ENCODE peak calls at places on chromosomes 12 and 14, in five cellular contexts. Q, B, K, O and G are unnamed samples.

GRCh38 chr12:45348311-45348710 is 132.4 kb downstream of the ANO6 start:
- DNase-seq in Q (no peak), B (no peak), K (no peak), O (no peak), G (no peak)

GRCh38 chr14:23113346-23114119 is 5.5 kb downstream of the CEBPE start:
- DNase-seq in Q (no peak), B (no peak), K (no peak), O (peak), G (no peak)

GRCh38 chr14:33126433-33126832 is 187.8 kb downstream of the NPAS3 start:
- DNase-seq in Q (no peak), B (no peak), K (no peak), O (no peak), G (no peak)

GRCh38 chr14:80266930-80267329 is 55.6 kb upstream of the DIO2 start:
- DNase-seq in Q (no peak), B (no peak), K (no peak), O (no peak), G (no peak)

GRCh38 chr12:48736456-48736855 is 19.9 kb upstream of the CCNT1 start:
- DNase-seq in Q (no peak), B (no peak), K (no peak), O (no peak), G (no peak)

GRCh38 chr12:47080725-47081502 is 1.2 kb upstream of the AMIGO2 start:
- DNase-seq in Q (peak), B (peak), K (peak), O (peak), G (peak)

GRCh38 chr14:95770777-95771176 is 56.9 kb upstream of the TCL1A start:
- DNase-seq in Q (no peak), B (no peak), K (no peak), O (no peak), G (no peak)

GRCh38 chr12:132365226-132365625 is 35.8 kb upstream of the GALNT9 start:
- DNase-seq in Q (no peak), B (no peak), K (peak), O (peak), G (no peak)

GRCh38 chr14:104895207-104895785 is 29.4 kb upstream of the PLD4 start:
- DNase-seq in Q (no peak), B (no peak), K (no peak), O (no peak), G (no peak)

GRCh38 chr12:57368349-57369095 is 62.3 kb downstream of the R3HDM2 start:
- DNase-seq in Q (no peak), B (no peak), K (no peak), O (no peak), G (no peak)

GRCh38 chr12:126811401-126811800 is 1455.6 kb upstream of the TMEM132C start:
- DNase-seq in Q (no peak), B (no peak), K (no peak), O (no peak), G (no peak)

GRCh38 chr12:145369-145960 is 68.5 kb downstream of the SLC6A12 start:
- DNase-seq in Q (no peak), B (no peak), K (no peak), O (no peak), G (no peak)

GRCh38 chr12:79877246-79877645 is 57.7 kb downstream of the PPP1R12A start:
- DNase-seq in Q (no peak), B (no peak), K (no peak), O (no peak), G (no peak)

DNA sequence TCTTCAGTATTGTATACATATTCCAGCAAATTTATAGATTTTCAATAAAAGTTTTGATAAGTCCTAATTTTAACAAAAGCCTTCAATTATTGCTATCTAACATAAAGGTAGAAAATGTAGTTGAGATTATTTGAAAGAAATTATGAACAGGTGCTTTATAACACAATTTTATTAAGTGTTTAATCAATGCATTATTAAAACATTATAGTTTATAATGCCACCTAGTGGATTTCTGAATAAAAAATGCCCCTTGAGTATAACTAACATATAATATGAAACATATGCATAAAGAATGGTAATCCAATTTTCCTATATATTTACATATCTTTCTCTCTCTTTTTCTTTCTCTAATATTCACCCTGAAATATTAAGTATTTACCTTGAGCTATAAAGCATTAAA is 515.3 kb downstream of the SLC6A15 start:
- DNase-seq in Q (no peak), B (no peak), K (no peak), O (no peak), G (no peak)
- TF ChIP-seq CTCF in Q (peak), B (no peak), K (peak), O (no peak), G (no peak)

GRCh38 chr14:68789002-68789797 is 3.7 kb downstream of the ZFP36L1 start:
- DNase-seq in Q (peak), B (peak), K (peak), O (peak), G (peak)
- TF ChIP-seq CTCF in Q (peak), B (peak), K (peak), O (peak), G (peak)

DNA sequence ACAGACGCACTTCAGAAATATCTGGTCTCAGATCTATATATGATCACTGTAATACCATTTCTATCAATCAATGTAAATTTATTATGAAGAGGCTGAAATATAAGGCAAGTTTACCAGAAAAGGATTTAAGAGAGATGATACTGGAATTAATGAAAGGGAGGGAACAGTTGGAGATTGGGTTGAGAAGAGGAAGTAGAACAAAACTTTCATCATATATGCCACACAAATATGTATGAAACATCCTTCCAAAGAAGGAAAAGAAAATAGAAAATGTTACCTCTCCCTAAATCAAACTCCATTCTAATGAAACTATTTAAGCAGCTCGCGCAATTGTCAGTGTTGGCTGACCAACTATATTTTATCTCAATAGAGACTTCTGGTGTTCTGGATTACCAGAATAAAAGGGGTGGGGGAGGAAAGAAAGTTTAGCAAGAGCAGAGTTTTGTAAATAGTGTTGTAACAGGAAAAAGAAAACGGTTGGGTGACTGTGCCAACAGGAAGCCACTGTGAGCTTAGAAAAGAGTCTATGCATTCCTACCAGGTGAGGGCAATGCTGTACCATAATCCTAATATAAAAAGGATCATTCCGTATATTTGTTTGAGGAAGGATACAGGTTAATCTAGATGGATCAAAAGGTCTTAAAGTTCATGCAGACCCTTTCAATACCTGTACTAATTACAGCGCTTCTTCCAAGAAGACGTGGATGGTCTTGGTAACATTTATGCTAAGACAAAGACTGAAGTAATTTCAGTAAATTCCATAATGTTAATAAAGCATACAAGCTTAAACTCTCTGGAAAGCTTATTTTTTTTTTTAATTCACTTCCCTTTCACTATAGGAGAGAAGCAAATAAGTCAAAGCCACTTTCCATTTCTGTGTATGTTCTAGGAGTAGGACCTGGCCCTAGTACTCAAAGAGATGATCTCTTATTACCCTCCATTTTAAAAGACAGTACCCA is 14.5 kb upstream of the LLPH start:
- DNase-seq in Q (no peak), B (peak), K (no peak), O (no peak), G (no peak)
- TF ChIP-seq CTCF in Q (peak), B (peak), K (peak), O (peak), G (peak)

GRCh38 chr14:100900837-100901390 is 2.6 kb downstream of the RTL1 start:
- DNase-seq in Q (no peak), B (no peak), K (peak), O (peak), G (no peak)
- TF ChIP-seq CTCF in Q (no peak), B (no peak), K (peak), O (peak), G (no peak)

GRCh38 chr12:6369916-6370575 is 5.3 kb downstream of the SCNN1A start:
- DNase-seq in Q (no peak), B (no peak), K (no peak), O (peak), G (no peak)

GRCh38 chr12:6368906-6369525 is 6.3 kb downstream of the SCNN1A start:
- DNase-seq in Q (no peak), B (no peak), K (no peak), O (peak), G (no peak)

GRCh38 chr12:6370576-6370935 is 4.8 kb downstream of the SCNN1A start:
- DNase-seq in Q (no peak), B (no peak), K (no peak), O (peak), G (no peak)

GRCh38 chr12:6367969-6368892 is 7.1 kb downstream of the SCNN1A start:
- DNase-seq in Q (no peak), B (no peak), K (no peak), O (peak), G (no peak)

GRCh38 chr12:6367065-6367968 is 8.0 kb downstream of the SCNN1A start:
- DNase-seq in Q (no peak), B (peak), K (no peak), O (peak), G (peak)
- TF ChIP-seq CTCF in Q (peak), B (peak), K (peak), O (peak), G (peak)

DNA sequence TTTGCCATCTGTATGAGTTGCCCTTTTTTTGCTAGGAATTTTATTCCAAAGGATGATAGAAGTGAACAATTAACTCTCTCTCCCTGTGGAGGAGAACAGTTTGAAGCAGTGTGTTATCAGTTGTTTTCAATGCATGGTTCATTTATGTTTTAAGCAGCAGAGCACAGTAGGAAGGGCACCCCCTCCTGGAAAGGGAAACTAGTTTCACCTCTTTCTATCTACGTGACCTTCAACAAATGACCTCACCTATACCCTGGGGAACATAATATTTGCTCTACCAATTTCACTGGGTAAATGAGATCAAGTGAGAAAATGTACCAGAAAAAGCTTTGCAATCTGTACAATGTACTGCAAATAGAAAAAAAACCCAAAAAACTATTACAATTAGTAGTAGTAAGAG is 5.4 kb upstream of the DCP1B start:
- DNase-seq in Q (no peak), B (no peak), K (no peak), O (no peak), G (no peak)
- TF ChIP-seq CTCF in Q (no peak), B (no peak), K (peak), O (no peak), G (no peak)

GRCh38 chr14:92093320-92093719 is 13.1 kb downstream of the ATXN3 start:
- DNase-seq in Q (no peak), B (no peak), K (no peak), O (no peak), G (no peak)
- TF ChIP-seq CTCF in Q (no peak), B (no peak), K (peak), O (no peak), G (no peak)

DNA sequence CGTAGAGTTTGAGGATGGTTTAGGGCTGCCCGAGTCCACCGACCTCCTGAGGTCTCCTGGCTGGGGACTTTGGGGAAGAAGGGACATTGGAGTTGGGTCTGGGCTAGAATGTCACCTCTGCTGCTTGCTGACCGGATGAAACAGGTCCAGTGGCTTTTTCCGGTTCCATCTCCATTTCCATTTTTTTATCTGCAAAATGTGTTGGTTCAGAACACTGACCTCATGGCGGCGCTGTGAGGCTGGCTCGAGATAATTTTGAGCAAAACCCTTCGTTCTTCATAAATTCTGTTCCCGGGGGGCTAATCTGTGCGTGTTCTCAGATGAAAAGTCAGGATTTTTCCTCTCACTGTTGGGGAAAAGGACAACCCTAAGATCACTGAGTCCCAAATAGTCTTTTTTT is 11.7 kb upstream of the MYL2 start:
- DNase-seq in Q (no peak), B (no peak), K (no peak), O (no peak), G (no peak)
- TF ChIP-seq CTCF in Q (peak), B (no peak), K (peak), O (no peak), G (no peak)

GRCh38 chr14:81435578-81436295 is 35.6 kb upstream of the STON2 start:
- DNase-seq in Q (peak), B (peak), K (peak), O (peak), G (no peak)
- TF ChIP-seq CTCF in Q (no peak), B (no peak), K (peak), O (no peak), G (no peak)

DNA sequence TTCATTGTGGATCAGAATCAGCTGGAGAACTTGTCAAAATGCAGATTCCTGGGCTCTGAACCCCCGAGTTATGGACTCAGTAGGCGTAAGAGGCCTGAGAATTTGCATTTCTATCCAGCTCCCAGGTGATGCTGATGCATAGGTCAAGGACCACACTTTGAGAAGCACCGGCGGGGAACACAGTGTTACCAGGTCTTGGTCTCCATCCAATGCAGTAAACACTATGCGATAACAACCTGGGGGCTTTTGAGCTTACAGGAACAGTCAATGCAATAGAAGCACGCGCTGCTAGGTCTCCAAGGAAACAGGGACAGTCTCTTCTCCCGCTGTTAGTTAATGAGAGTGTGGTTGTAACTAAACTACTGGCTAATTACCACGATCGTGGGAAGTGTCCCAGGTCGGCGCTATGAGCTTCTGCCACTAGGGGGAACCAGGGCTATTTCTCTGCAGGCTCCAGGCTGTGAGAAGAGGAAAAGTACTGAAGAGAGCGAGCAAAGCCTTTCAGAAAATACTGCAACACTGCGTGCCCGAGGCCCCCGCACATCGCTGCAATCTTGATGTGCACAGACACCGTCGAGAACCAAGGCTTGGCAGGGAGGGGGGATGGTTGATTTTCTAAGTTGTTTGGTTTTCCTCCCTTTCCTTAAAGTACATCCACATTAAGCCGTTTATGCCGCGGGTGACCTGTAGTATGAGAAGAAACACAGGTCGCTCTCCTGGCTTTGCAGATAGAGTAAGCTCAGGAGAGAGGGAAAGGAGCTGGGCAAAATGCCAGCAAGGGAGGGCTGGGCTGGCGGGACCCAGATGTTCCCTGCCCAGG is 52.0 kb upstream of the KCNA1 start:
- DNase-seq in Q (peak), B (peak), K (no peak), O (peak), G (peak)
- TF ChIP-seq CTCF in Q (peak), B (peak), K (peak), O (peak), G (peak)